ENCODE peak calls at places on chromosomes 2 and 18, in seven cellular contexts. P, B, F, E, O, X and U are unnamed samples.

GRCh38 chr18:70234667-70235459 is 29.4 kb upstream of the RTTN start:
- DNase-seq in E (no peak), P (no peak), F (no peak), O (no peak), B (peak), X (no peak), U (no peak)

GRCh38 chr2:96174251-96175144 is 29.3 kb upstream of the DUSP2 start:
- DNase-seq in E (peak), F (peak), B (peak), X (no peak), P (peak), O (peak), U (peak)

GRCh38 chr2:66839551-66840320 is 404.8 kb downstream of the MEIS1 start:
- DNase-seq in O (no peak), F (no peak), P (no peak), E (no peak), X (no peak), B (no peak), U (peak)

GRCh38 chr2:183477296-183477695 is 353.1 kb downstream of the NUP35 start:
- DNase-seq in P (no peak), O (no peak), B (no peak), X (no peak), F (no peak), E (no peak), U (no peak)

GRCh38 chr2:100062315-100062714 is 80.1 kb downstream of the AFF3 start:
- DNase-seq in O (no peak), P (no peak), F (no peak), B (no peak), E (no peak), X (no peak), U (no peak)

GRCh38 chr2:108965540-108966299 is 23.3 kb downstream of the EDAR start:
- DNase-seq in P (no peak), X (no peak), O (no peak), F (no peak), B (no peak), E (no peak), U (no peak)

GRCh38 chr2:200353873-200354272 is 47.4 kb downstream of the SPATS2L start:
- DNase-seq in E (no peak), P (no peak), O (no peak), X (no peak), B (no peak), F (no peak), U (no peak)

GRCh38 chr2:108612153-108612513 is 77.9 kb downstream of the LIMS1 start:
- DNase-seq in P (no peak), F (no peak), O (no peak), E (no peak), X (peak), B (peak), U (no peak)

GRCh38 chr2:2103320-2103719 is 227.8 kb downstream of the MYT1L start:
- DNase-seq in F (peak), O (no peak), P (no peak), E (no peak), X (no peak), B (no peak), U (no peak)

GRCh38 chr2:50719837-50720694 is 311.9 kb downstream of the NRXN1 start:
- DNase-seq in O (no peak), X (no peak), B (no peak), P (no peak), E (no peak), F (no peak), U (no peak)

GRCh38 chr18:6396276-6396675 is 18.4 kb downstream of the L3MBTL4 start:
- DNase-seq in F (no peak), P (no peak), E (no peak), B (no peak), X (no peak), O (no peak), U (no peak)

GRCh38 chr2:240962371-240963064 is 35.9 kb upstream of the SNED1 start:
- DNase-seq in X (no peak), P (peak), E (peak), B (no peak), O (no peak), F (peak), U (no peak)

GRCh38 chr2:133955174-133955573 is 298.7 kb upstream of the MGAT5 start:
- DNase-seq in X (no peak), E (no peak), P (no peak), O (no peak), B (peak), F (no peak), U (no peak)

GRCh38 chr2:101399001-101399794 is 11.9 kb upstream of the CREG2 start:
- DNase-seq in B (no peak), O (no peak), P (no peak), E (no peak), F (no peak), X (no peak), U (no peak)

GRCh38 chr2:118249970-118250369 is 161.7 kb downstream of the INSIG2 start:
- DNase-seq in B (no peak), P (no peak), E (no peak), F (no peak), X (no peak), O (no peak), U (no peak)

GRCh38 chr18:36403896-36404824 is 106.6 kb downstream of the FHOD3 start:
- DNase-seq in B (no peak), X (no peak), P (no peak), E (no peak), O (no peak), F (no peak), U (no peak)

GRCh38 chr2:26670171-26670570 is 22.4 kb upstream of the KCNK3 start:
- DNase-seq in P (no peak), X (no peak), E (no peak), B (no peak), O (no peak), F (no peak), U (no peak)

GRCh38 chr18:28903366-28903765 is 726.4 kb upstream of the CDH2 start:
- DNase-seq in B (no peak), X (no peak), F (no peak), P (no peak), E (no peak), O (no peak), U (no peak)

GRCh38 chr2:223846524-223846923 is 9.1 kb upstream of the AP1S3 start:
- DNase-seq in F (no peak), E (no peak), O (no peak), P (no peak), B (no peak), X (no peak), U (no peak)

DNA sequence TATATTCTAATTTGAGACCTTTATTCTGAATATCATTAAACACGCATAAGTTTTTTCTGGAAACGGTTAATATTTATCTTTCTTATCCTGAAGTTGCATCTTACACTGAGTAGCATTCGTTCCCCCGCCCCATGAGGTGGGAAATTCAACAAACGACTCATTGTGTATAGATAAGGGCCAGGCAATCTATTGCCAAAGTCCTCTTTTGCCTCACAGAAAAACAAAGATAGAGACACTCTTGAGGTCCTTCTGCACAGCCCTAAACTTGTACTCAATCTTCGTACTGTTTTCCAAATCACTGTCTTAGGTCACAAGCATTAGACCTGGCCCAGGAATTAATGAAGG is 98.1 kb downstream of the COL6A3 start:
- DNase-seq in O (no peak), F (no peak), X (no peak), B (no peak), E (no peak), P (peak), U (no peak)
- TF ChIP-seq JUND in O (no peak), F (no peak), X (no peak), B (no peak), E (no peak), P (no peak), U (no peak)

GRCh38 chr2:219284501-219285347 is 5.6 kb downstream of the DNAJB2 start:
- DNase-seq in F (no peak), X (no peak), B (no peak), E (no peak), O (no peak), P (no peak), U (no peak)

GRCh38 chr2:219286436-219287115 is 7.4 kb downstream of the DNAJB2 start:
- DNase-seq in F (no peak), E (no peak), P (no peak), X (no peak), O (no peak), B (no peak), U (no peak)

GRCh38 chr2:219282943-219283581 is 3.9 kb downstream of the DNAJB2 start:
- DNase-seq in P (no peak), F (no peak), B (no peak), E (no peak), X (no peak), O (no peak), U (no peak)

GRCh38 chr2:219285894-219286425 is 6.8 kb downstream of the DNAJB2 start:
- DNase-seq in O (no peak), B (peak), E (no peak), P (no peak), F (peak), X (no peak), U (no peak)

GRCh38 chr2:219285348-219285685 is 6.2 kb downstream of the DNAJB2 start:
- DNase-seq in O (no peak), P (no peak), B (no peak), E (no peak), F (no peak), X (no peak), U (no peak)
- TF ChIP-seq JUND in O (no peak), P (no peak), B (no peak), E (no peak), F (no peak), X (no peak), U (no peak)

DNA sequence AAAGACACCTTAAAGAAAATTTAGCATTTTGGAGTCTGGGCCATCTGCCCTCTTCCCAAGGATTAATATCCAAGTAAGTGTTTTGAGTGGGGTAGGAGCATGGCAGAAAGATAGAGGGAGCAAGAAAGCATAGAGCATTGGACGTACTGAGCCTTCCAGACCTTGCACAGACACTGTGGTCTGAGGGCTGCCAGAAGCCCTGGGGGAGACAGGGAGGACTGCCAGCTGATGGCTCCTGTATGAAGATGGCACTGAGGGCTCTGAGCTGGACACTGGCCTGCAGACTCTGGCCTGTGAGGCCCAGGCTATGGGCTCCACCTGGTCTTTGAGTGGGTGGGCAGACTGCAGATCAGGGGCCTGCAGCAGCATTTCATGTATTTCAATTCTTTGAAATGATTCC is 2.9 kb upstream of the PKDCC start:
- DNase-seq in O (no peak), E (no peak), B (no peak), X (no peak), P (no peak), F (peak), U (no peak)
- TF ChIP-seq JUND in O (no peak), E (no peak), B (no peak), X (no peak), P (no peak), F (no peak), U (no peak)

GRCh38 chr2:131056204-131056975 is 36.9 kb downstream of the FAM168B start:
- DNase-seq in E (no peak), O (no peak), F (no peak), X (no peak), B (no peak), P (no peak), U (no peak)
- TF ChIP-seq JUND in E (no peak), O (no peak), F (no peak), X (no peak), B (no peak), P (no peak), U (no peak)

GRCh38 chr2:30424231-30424630 is 22.8 kb upstream of the LCLAT1 start:
- DNase-seq in P (no peak), F (no peak), E (no peak), X (no peak), B (no peak), O (no peak), U (no peak)

GRCh38 chr2:30421026-30421425 is 26.0 kb upstream of the LCLAT1 start:
- DNase-seq in P (no peak), B (peak), X (no peak), O (no peak), F (no peak), E (no peak), U (no peak)

GRCh38 chr2:30425326-30425725 is 21.7 kb upstream of the LCLAT1 start:
- DNase-seq in O (no peak), X (no peak), F (peak), B (no peak), E (no peak), P (no peak), U (no peak)

GRCh38 chr2:30422437-30422805 is 24.6 kb upstream of the LCLAT1 start:
- DNase-seq in O (peak), B (peak), P (no peak), X (peak), E (no peak), F (peak), U (no peak)

GRCh38 chr2:30421551-30422436 is 25.3 kb upstream of the LCLAT1 start:
- DNase-seq in B (peak), F (peak), E (no peak), P (no peak), X (peak), O (no peak), U (no peak)
- TF ChIP-seq JUND in B (no peak), F (peak), E (no peak), P (no peak), X (no peak), O (no peak), U (no peak)

DNA sequence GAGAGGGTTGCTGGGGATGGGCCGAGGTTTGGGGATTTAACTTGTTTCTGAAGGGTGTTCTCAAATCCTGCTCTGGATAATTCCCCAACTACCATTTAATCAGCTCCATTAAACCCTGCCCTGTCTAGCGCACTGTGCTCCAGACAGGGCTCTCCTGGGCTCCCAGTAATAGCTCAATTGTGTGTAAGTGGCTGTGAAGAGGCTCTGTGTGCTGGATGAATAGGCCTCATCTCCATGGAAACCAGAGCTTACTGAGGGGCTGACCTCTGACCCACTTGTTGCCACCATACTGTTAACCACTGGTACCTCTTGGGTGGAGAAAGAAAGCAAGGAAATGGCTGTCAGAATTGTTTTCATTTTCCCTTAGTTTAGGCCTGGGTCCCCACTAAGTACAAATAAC is 92.9 kb downstream of the TGOLN2 start:
- DNase-seq in E (no peak), O (no peak), B (no peak), X (no peak), P (no peak), F (no peak), U (no peak)
- TF ChIP-seq JUND in E (no peak), O (no peak), B (no peak), X (no peak), P (no peak), F (no peak), U (no peak)

GRCh38 chr2:602571-603366 is 74.4 kb downstream of the TMEM18 start:
- DNase-seq in B (no peak), F (peak), P (peak), E (peak), O (peak), X (no peak), U (no peak)

GRCh38 chr2:601806-602455 is 75.3 kb downstream of the TMEM18 start:
- DNase-seq in F (peak), O (no peak), X (no peak), P (no peak), B (no peak), E (peak), U (no peak)

GRCh38 chr2:603869-604268 is 73.3 kb downstream of the TMEM18 start:
- DNase-seq in P (no peak), F (peak), B (no peak), X (no peak), E (no peak), O (no peak), U (peak)

GRCh38 chr2:604385-604784 is 72.8 kb downstream of the TMEM18 start:
- DNase-seq in F (peak), E (peak), B (no peak), P (no peak), O (no peak), X (no peak), U (peak)

GRCh38 chr2:603427-603826 is 73.8 kb downstream of the TMEM18 start:
- DNase-seq in O (peak), E (no peak), P (no peak), F (no peak), X (no peak), B (no peak), U (no peak)
- TF ChIP-seq JUND in O (no peak), E (no peak), P (no peak), F (no peak), X (no peak), B (no peak), U (no peak)

GRCh38 chr18:48840491-48840877 is 110.3 kb downstream of the SMAD7 start:
- DNase-seq in B (no peak), X (no peak), F (no peak), E (no peak), O (no peak), P (no peak), U (no peak)

GRCh38 chr18:48839819-48840490 is 110.8 kb downstream of the SMAD7 start:
- DNase-seq in P (no peak), O (no peak), X (no peak), B (no peak), F (no peak), E (no peak), U (no peak)

GRCh38 chr18:48837676-48838075 is 113.1 kb downstream of the SMAD7 start:
- DNase-seq in F (no peak), E (no peak), B (no peak), O (no peak), X (no peak), P (no peak), U (no peak)

GRCh38 chr18:48838166-48838775 is 112.5 kb downstream of the SMAD7 start:
- DNase-seq in P (no peak), O (no peak), F (no peak), B (no peak), E (no peak), X (no peak), U (no peak)

GRCh38 chr18:48838921-48839818 is 111.6 kb downstream of the SMAD7 start:
- DNase-seq in X (no peak), O (no peak), F (no peak), E (no peak), P (no peak), B (no peak), U (no peak)
- TF ChIP-seq JUND in X (no peak), O (no peak), F (no peak), E (no peak), P (no peak), B (no peak), U (no peak)